ENCODE peak calls at places on chromosome 16, in four cellular contexts. Q, T, X and H are unnamed samples.

GRCh38 chr16:84982434-84982833 is 28.9 kb downstream of the ZDHHC7 start:
- DNase-seq in Q (no peak), T (no peak), X (no peak), H (no peak)

GRCh38 chr16:70740919-70741778 is 55.3 kb upstream of the MTSS2 start:
- DNase-seq in Q (no peak), T (no peak), X (no peak), H (peak)

GRCh38 chr16:85586360-85587145 is 26.6 kb upstream of the GSE1 start:
- DNase-seq in Q (no peak), T (no peak), X (no peak), H (no peak)

GRCh38 chr16:81053761-81054160 is 18.1 kb downstream of the ATMIN start:
- DNase-seq in Q (no peak), T (no peak), X (no peak), H (no peak)

GRCh38 chr16:82040296-82040695 is 5.2 kb downstream of the HSD17B2 start:
- DNase-seq in Q (no peak), T (no peak), X (no peak), H (no peak)

GRCh38 chr16:50781043-50781442 is 39.2 kb downstream of the CYLD start:
- DNase-seq in Q (no peak), T (no peak), X (no peak), H (peak)

GRCh38 chr16:11245988-11246387 is 10.0 kb downstream of the SOCS1 start:
- DNase-seq in Q (no peak), T (no peak), X (no peak), H (peak)

GRCh38 chr16:21703589-21704174 is 39.9 kb downstream of the OTOA start:
- DNase-seq in Q (no peak), T (no peak), X (no peak), H (no peak)

GRCh38 chr16:8571061-8571596 is 19.2 kb downstream of the TMEM114 start:
- DNase-seq in Q (no peak), T (no peak), X (no peak), H (no peak)

GRCh38 chr16:64363039-64363438 is 758.8 kb downstream of the CDH11 start:
- DNase-seq in Q (no peak), T (no peak), X (no peak), H (no peak)

GRCh38 chr16:9138731-9139501 is 47.5 kb downstream of the HAPSTR1 start:
- DNase-seq in Q (peak), T (peak), X (no peak), H (peak)

GRCh38 chr16:66525396-66526180 is 24.3 kb downstream of the TK2 start:
- DNase-seq in Q (no peak), T (no peak), X (no peak), H (no peak)

GRCh38 chr16:73848993-73849392 is 447.6 kb upstream of the PSMD7 start:
- DNase-seq in Q (no peak), T (no peak), X (no peak), H (no peak)

GRCh38 chr16:31386157-31386984 is 6.8 kb upstream of the ITGAD start:
- DNase-seq in Q (no peak), T (no peak), X (peak), H (peak)

GRCh38 chr16:54511181-54511731 is 224.7 kb upstream of the IRX3 start:
- DNase-seq in Q (no peak), T (no peak), X (no peak), H (no peak)

GRCh38 chr16:4908854-4909401 is 28.0 kb downstream of the PPL start:
- DNase-seq in Q (no peak), T (no peak), X (no peak), H (no peak)

GRCh38 chr16:86616906-86617305 is 38.6 kb downstream of the FOXL1 start:
- DNase-seq in Q (no peak), T (no peak), X (no peak), H (no peak)

GRCh38 chr16:82703156-82703555 is 76.4 kb downstream of the CDH13 start:
- DNase-seq in Q (no peak), T (no peak), X (no peak), H (no peak)

GRCh38 chr16:1987198-1987597 is 2.6 kb upstream of the SYNGR3 start:
- DNase-seq in Q (no peak), T (no peak), X (no peak), H (no peak)

GRCh38 chr16:68229431-68230175 is 6.3 kb downstream of the ESRP2 start:
- DNase-seq in Q (peak), T (no peak), X (no peak), H (peak)

GRCh38 chr16:86680137-86680536 is 101.8 kb downstream of the FOXL1 start:
- DNase-seq in Q (no peak), T (no peak), X (peak), H (no peak)

GRCh38 chr16:63613701-63614100 is 1508.2 kb downstream of the CDH11 start:
- DNase-seq in Q (no peak), T (no peak), X (peak), H (no peak)

GRCh38 chr16:50668368-50669008 is 12.6 kb downstream of the SNX20 start:
- DNase-seq in Q (no peak), T (peak), X (no peak), H (no peak)

GRCh38 chr16:58563235-58563634 is 47.9 kb downstream of the SETD6 start:
- DNase-seq in Q (no peak), T (no peak), X (peak), H (no peak)

GRCh38 chr16:57612494-57612893 is 15.9 kb upstream of the ADGRG1 start:
- DNase-seq in Q (no peak), T (no peak), X (no peak), H (no peak)

GRCh38 chr16:48905632-48906031 is 295.7 kb upstream of the N4BP1 start:
- DNase-seq in Q (no peak), T (no peak), X (no peak), H (no peak)

GRCh38 chr16:84616515-84616914 is 1.4 kb downstream of the COTL1 start:
- DNase-seq in Q (no peak), T (no peak), X (no peak), H (peak)

GRCh38 chr16:657487-657886 is 8.3 kb downstream of the WDR90 start:
- DNase-seq in Q (no peak), T (no peak), X (no peak), H (no peak)

GRCh38 chr16:15592324-15592723 is 50.6 kb downstream of the MARF1 start:
- DNase-seq in Q (no peak), T (no peak), X (no peak), H (peak)

GRCh38 chr16:88790312-88791150 is 5.5 kb upstream of the PIEZO1 start:
- DNase-seq in Q (no peak), T (no peak), X (no peak), H (peak)

GRCh38 chr16:5605404-5605803 is 507.8 kb upstream of the EEF2KMT start:
- DNase-seq in Q (no peak), T (no peak), X (no peak), H (no peak)

GRCh38 chr16:58615280-58615679 is 14.3 kb downstream of the CNOT1 start:
- DNase-seq in Q (no peak), T (no peak), X (no peak), H (no peak)

GRCh38 chr16:79469999-79470398 is 130.5 kb downstream of the MAF start:
- DNase-seq in Q (no peak), T (peak), X (no peak), H (no peak)

GRCh38 chr16:52353249-52353648 is 193.7 kb downstream of the TOX3 start:
- DNase-seq in Q (no peak), T (no peak), X (no peak), H (no peak)